ENCODE peak calls at places on chromosomes 13 and 19, in seven cellular contexts. Q is hepatocyte, G is endothelial cell of umbilical vein, E is GM23338, Y is HCT116, U is GM23248, W is neural progenitor cell. F is an unnamed sample.

GRCh38 chr13:21837841-21838551 is 167.1 kb downstream of the FGF9 start:
- DNase-seq in Q (no peak), G (no peak), E (peak), Y (no peak), U (peak), W (no peak), F (no peak)

GRCh38 chr19:1852294-1852646 is 4.0 kb upstream of the REXO1 start:
- DNase-seq in Q (no peak), G (no peak), E (no peak), Y (no peak), U (no peak), W (no peak), F (peak)

GRCh38 chr13:110216006-110216402 is 91.0 kb downstream of the COL4A1 start:
- DNase-seq in Q (no peak), G (no peak), E (no peak), Y (no peak), U (no peak), W (no peak), F (no peak)

GRCh38 chr13:39895254-39895653 is 239.8 kb downstream of the COG6 start:
- DNase-seq in Q (no peak), G (peak), E (no peak), Y (no peak), U (no peak), W (no peak), F (no peak)

GRCh38 chr13:114101325-114101821 is 31.1 kb downstream of the RASA3 start:
- DNase-seq in Q (no peak), G (no peak), E (no peak), Y (no peak), U (peak), W (no peak), F (no peak)

GRCh38 chr13:50682966-50683365 is 160.5 kb downstream of the DLEU7 start:
- DNase-seq in Q (no peak), G (no peak), E (no peak), Y (no peak), U (no peak), W (no peak), F (no peak)

GRCh38 chr19:42619271-42619670 is 24.5 kb upstream of the CEACAM8 start:
- DNase-seq in Q (no peak), G (no peak), E (no peak), Y (no peak), U (no peak), W (no peak), F (no peak)

GRCh38 chr13:63408227-63409202 is 1992.9 kb upstream of the PCDH20 start:
- DNase-seq in Q (no peak), G (no peak), E (peak), Y (no peak), U (no peak), W (peak), F (no peak)

GRCh38 chr19:37114001-37114400 is 35.8 kb downstream of the ZNF420 start:
- DNase-seq in Q (no peak), G (no peak), E (peak), Y (no peak), U (no peak), W (no peak), F (no peak)

GRCh38 chr19:13055213-13056051 is 47.2 kb downstream of the LYL1 start:
- DNase-seq in Q (peak), G (peak), E (peak), Y (no peak), U (peak), W (peak), F (no peak)

GRCh38 chr13:33318744-33319143 is 33.2 kb upstream of the STARD13 start:
- DNase-seq in Q (no peak), G (no peak), E (no peak), Y (no peak), U (peak), W (no peak), F (no peak)

GRCh38 chr13:50215389-50215788 is 200.1 kb downstream of the KCNRG start:
- DNase-seq in Q (no peak), G (no peak), E (no peak), Y (no peak), U (no peak), W (no peak), F (no peak)

GRCh38 chr19:2552859-2553258 is 76.9 kb downstream of the GADD45B start:
- DNase-seq in Q (no peak), G (peak), E (no peak), Y (no peak), U (peak), W (no peak), F (peak)

GRCh38 chr19:44847144-44848035 is 1.3 kb downstream of the NECTIN2 start:
- DNase-seq in Q (peak), G (peak), E (peak), Y (peak), U (peak), W (peak), F (no peak)

GRCh38 chr19:7578127-7578526 is 17.5 kb upstream of the CAMSAP3 start:
- DNase-seq in Q (no peak), G (no peak), E (peak), Y (no peak), U (no peak), W (no peak), F (no peak)

GRCh38 chr13:87792878-87793277 is 121.7 kb downstream of the SLITRK5 start:
- DNase-seq in Q (no peak), G (no peak), E (peak), Y (no peak), U (no peak), W (peak), F (no peak)
- H3K4me3 ChIP-seq in Q (no peak), G (no peak), E (no peak), Y (no peak), U (no peak), W (no peak), F (no peak)

GRCh38 chr13:32063622-32064233 is 32.2 kb downstream of the FRY start:
- DNase-seq in Q (no peak), G (no peak), E (no peak), Y (no peak), U (no peak), W (no peak), F (no peak)
- H3K4me2 ChIP-seq in Q (no peak), G (no peak), E (no peak), Y (no peak), U (no peak), W (no peak), F (no peak)

DNA sequence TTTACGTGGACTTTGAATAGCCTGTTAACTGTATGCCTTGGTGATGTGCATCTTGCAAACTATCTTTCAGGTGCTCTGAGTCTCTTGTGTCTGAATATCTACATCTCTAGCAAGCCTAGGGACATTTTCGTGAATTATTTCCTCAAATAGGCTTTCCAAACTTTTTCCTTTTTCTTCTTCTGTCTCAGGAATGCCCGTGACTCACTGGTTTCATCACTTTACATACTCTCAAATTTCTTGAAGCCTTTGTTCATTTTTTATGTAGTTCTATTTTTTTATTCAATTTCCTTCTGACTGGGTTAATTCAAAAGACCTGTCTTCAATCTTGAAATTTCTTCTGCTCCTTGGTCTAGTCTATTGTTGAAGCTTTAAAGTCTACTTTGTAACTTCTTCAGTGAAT is 332.2 kb downstream of the OXGR1 start:
- DNase-seq in Q (no peak), G (no peak), E (no peak), Y (no peak), U (peak), W (no peak), F (no peak)
- TF ChIP-seq EZH2 in Q (no peak), G (no peak), E (no peak), Y (no peak), U (no peak), W (no peak), F (no peak)

GRCh38 chr19:55550321-55550650 is 4.9 kb upstream of the SBK3 start:
- DNase-seq in Q (no peak), G (no peak), E (peak), Y (no peak), U (no peak), W (no peak), F (no peak)
- H3K4me3 ChIP-seq in Q (no peak), G (no peak), E (peak), Y (peak), U (peak), W (peak), F (no peak)

DNA sequence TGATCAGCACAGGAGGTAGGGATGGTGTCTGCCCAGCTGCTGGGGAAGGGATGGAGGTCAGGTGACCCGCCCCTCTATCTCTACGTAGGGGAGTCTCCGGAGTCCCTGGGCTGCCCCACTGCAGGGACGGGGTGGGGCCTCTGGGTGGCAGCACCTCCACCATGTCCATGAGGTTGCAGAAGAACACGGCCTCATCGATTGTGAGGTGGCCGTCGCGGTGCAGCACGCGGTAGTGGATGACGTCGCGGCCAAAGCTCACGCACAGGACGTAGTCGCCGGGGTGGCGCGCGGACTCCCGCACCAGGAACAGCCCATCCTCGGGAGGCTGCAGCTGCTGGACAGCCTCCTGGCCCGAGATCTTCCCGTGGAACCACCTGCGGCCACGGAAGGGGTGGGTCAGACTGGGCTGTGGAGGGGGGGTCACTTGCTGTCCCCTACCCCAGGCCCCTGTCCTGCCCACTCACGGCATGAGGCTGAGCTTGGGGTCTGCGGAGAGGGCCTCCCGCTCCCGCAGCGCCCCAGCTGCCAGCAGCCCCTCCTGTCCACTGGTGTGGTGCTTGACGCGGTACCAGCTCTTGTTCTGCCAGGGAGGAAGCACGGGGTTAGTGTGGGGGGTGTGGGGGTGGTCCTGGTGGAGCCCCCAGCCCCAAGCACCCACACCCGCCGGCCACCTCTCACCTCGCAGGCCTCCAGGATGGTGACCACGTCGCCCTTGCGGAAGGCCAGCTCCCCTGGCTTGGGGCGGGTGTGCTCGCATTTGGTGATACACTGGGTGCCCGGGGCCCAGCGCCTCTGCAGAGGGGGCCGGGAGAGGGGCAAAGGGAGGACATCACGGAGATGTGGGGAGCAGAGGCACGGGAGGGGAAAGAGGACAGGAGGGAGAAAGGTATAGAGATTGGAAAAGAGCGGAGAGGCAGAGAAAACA is 2.3 kb downstream of the MATK start:
- DNase-seq in Q (no peak), G (no peak), E (peak), Y (no peak), U (no peak), W (peak), F (no peak)
- H3K4me2 ChIP-seq in Q (no peak), G (no peak), E (no peak), Y (no peak), U (no peak), W (no peak), F (no peak)

GRCh38 chr13:27922974-27923612 is 3.3 kb downstream of the PDX1 start:
- DNase-seq in Q (no peak), G (no peak), E (peak), Y (no peak), U (no peak), W (no peak), F (no peak)

GRCh38 chr13:27924529-27925141 is 4.8 kb downstream of the PDX1 start:
- DNase-seq in Q (no peak), G (no peak), E (peak), Y (no peak), U (no peak), W (peak), F (no peak)

GRCh38 chr13:27925220-27925991 is 5.6 kb downstream of the PDX1 start:
- DNase-seq in Q (no peak), G (no peak), E (no peak), Y (no peak), U (no peak), W (no peak), F (no peak)

GRCh38 chr13:27921961-27922910 is 2.4 kb downstream of the PDX1 start:
- DNase-seq in Q (no peak), G (no peak), E (peak), Y (no peak), U (no peak), W (peak), F (no peak)

DNA sequence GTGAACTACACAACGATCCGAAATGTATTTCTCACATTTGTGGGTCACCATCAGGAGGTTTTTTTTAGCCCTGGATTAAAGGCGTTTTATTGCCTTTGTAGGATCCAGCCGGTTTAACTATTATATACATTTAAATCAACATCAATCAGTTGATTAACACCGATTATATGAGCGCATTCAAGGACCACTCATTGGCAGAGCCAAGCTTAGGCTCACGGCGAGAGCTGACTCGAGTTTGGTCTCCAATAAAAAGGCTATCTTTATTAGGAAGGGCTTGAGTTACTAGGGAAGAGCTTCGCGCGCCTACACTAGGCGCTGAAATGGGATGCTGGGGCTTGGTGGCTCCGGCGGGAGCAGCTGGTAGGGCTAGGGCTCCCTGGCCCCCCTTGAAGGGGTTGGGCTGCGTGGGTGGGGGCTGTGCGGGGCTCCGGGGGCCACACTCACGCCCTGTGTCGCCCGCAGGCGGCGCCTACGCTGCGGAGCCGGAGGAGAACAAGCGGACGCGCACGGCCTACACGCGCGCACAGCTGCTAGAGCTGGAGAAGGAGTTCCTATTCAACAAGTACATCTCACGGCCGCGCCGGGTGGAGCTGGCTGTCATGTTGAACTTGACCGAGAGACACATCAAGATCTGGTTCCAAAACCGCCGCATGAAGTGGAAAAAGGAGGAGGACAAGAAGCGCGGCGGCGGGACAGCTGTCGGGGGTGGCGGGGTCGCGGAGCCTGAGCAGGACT is 4.2 kb downstream of the PDX1 start:
- DNase-seq in Q (no peak), G (no peak), E (peak), Y (no peak), U (no peak), W (peak), F (no peak)
- TF ChIP-seq EZH2 in Q (peak), G (no peak), E (peak), Y (no peak), U (peak), W (peak), F (no peak)